ENCODE peak calls at places on chromosomes 12 and 14, in eight cellular contexts. S is iPS-NIHi11; B is activated naive CD4-positive, alpha-beta T cell treated with anti-CD3 and anti-CD28 coated beads, Interleukin-2, amount 10 ng/mL, durations not matched to agents 7 days and 5 days; V is uterus; H is fibroblast of mammary gland; D is non-pigmented ciliary epithelial cell; A is foreskin fibroblast; X is activated T-helper 1 cell treated with Interleukin-2 at 50 U/mL for 16 hours. T is an unnamed sample.

GRCh38 chr12:49059385-49060232 is 985 bp downstream of the KMT2D start:
- DNase-seq in H (no peak), D (no peak), B (peak; percentile 46), V (no peak), A (peak; percentile 21), S (peak; percentile 86), X (no peak), T (no peak)

GRCh38 chr12:94186461-94187237 is 38.3 kb downstream of the PLXNC1 start:
- DNase-seq in V (peak; percentile 76), A (peak; percentile 69), B (no peak), H (peak; percentile 55), X (no peak), D (no peak), S (peak; percentile 87), T (peak; percentile 46)

GRCh38 chr14:31229638-31230229 is 22.1 kb upstream of the HECTD1 start:
- DNase-seq in B (no peak), S (peak; percentile 69), A (peak; percentile 94), V (no peak), X (no peak), D (peak; percentile 83), H (peak; percentile 99), T (peak; percentile 58)

GRCh38 chr12:16610006-16610520 is 4.1 kb upstream of the LMO3 start:
- DNase-seq in S (no peak), H (no peak), D (no peak), V (no peak), B (no peak), A (no peak), X (no peak), T (peak; percentile 62)

GRCh38 chr14:63875311-63875710 is 22.5 kb downstream of the SYNE2 start:
- DNase-seq in D (no peak), V (no peak), H (peak; percentile 76), X (no peak), S (no peak), A (no peak), B (no peak), T (no peak)

GRCh38 chr12:79692860-79693605 is 2.3 kb upstream of the PAWR start:
- DNase-seq in H (peak; percentile 47), A (no peak), D (no peak), V (no peak), X (no peak), B (no peak), S (no peak), T (no peak)

GRCh38 chr12:52331833-52332232 is 10.6 kb upstream of the KRT83 start:
- DNase-seq in A (no peak), B (peak; percentile 5), V (no peak), D (no peak), X (no peak), S (no peak), H (no peak), T (no peak)

GRCh38 chr14:89308232-89308959 is 108.6 kb downstream of the FOXN3 start:
- DNase-seq in D (no peak), X (no peak), V (no peak), A (no peak), H (peak; percentile 53), B (no peak), S (no peak), T (no peak)

GRCh38 chr14:53034036-53034435 is 83.2 kb upstream of the FERMT2 start:
- DNase-seq in A (no peak), V (no peak), D (no peak), S (no peak), X (no peak), H (no peak), B (no peak), T (peak; percentile 56)

GRCh38 chr12:53064613-53065415 is 14.4 kb downstream of the SPRYD3 start:
- DNase-seq in A (no peak), B (no peak), V (peak; percentile 38), S (no peak), X (no peak), H (no peak), D (no peak), T (no peak)

GRCh38 chr14:104826197-104826857 is 25.4 kb downstream of the ZBTB42 start:
- DNase-seq in X (peak; percentile 94), H (peak; percentile 62), B (peak; percentile 95), D (no peak), S (peak; percentile 97), A (peak; percentile 68), V (peak; percentile 93), T (peak; percentile 84)

GRCh38 chr14:48805315-48805714 is 780.9 kb downstream of the RPS29 start:
- DNase-seq in H (no peak), B (no peak), V (no peak), X (no peak), S (peak; percentile 17), D (no peak), A (no peak), T (no peak)

GRCh38 chr12:24482882-24483604 is 465.9 kb downstream of the BCAT1 start:
- DNase-seq in S (no peak), D (no peak), H (peak; percentile 36), B (no peak), X (no peak), A (no peak), V (no peak), T (no peak)

GRCh38 chr12:92602476-92602875 is 100.3 kb upstream of the PLEKHG7 start:
- DNase-seq in A (peak; percentile 82), X (no peak), H (peak; percentile 92), S (no peak), D (peak; percentile 82), B (no peak), V (no peak), T (no peak)

GRCh38 chr12:60072911-60073310 is 477.1 kb downstream of the SLC16A7 start:
- DNase-seq in X (no peak), H (peak; percentile 22), D (no peak), B (no peak), A (peak; percentile 47), V (no peak), S (no peak), T (peak; percentile 56)

GRCh38 chr14:23551266-23552028 is at the start of gene ZFHX2:
- DNase-seq in D (no peak), X (peak; percentile 49), V (peak; percentile 50), S (peak; percentile 88), H (peak; percentile 37), B (peak; percentile 86), A (peak; percentile 57), T (peak; percentile 77)

GRCh38 chr14:100070310-100070709 is 5.1 kb downstream of the EVL start:
- DNase-seq in X (no peak), V (no peak), B (peak; percentile 53), S (no peak), A (no peak), H (no peak), D (no peak), T (no peak)

GRCh38 chr14:78921856-78922255 is 751.7 kb downstream of the NRXN3 start:
- DNase-seq in X (no peak), B (no peak), A (peak; percentile 33), D (peak; percentile 72), S (no peak), V (no peak), H (peak; percentile 48), T (peak; percentile 24)

GRCh38 chr12:122422769-122423257 is 344 bp upstream of the CLIP1 start:
- DNase-seq in A (peak; percentile 53), D (no peak), X (no peak), V (peak; percentile 37), B (no peak), H (peak; percentile 71), S (no peak), T (peak; percentile 53)

GRCh38 chr12:51326762-51327439 is 2.9 kb upstream of the BIN2 start:
- DNase-seq in V (no peak), B (no peak), H (peak; percentile 57), D (no peak), A (no peak), X (no peak), S (no peak), T (peak; percentile 86)

GRCh38 chr14:68506021-68506644 is 286.7 kb downstream of the ZFP36L1 start:
- DNase-seq in A (peak; percentile 67), S (no peak), X (no peak), H (peak; percentile 63), D (no peak), B (no peak), V (no peak), T (peak; percentile 33)

GRCh38 chr12:105774037-105774436 is 364.7 kb downstream of the NUAK1 start:
- DNase-seq in S (no peak), A (no peak), D (no peak), X (no peak), H (no peak), B (no peak), V (no peak), T (no peak)

GRCh38 chr12:27024291-27024690 is 1.9 kb downstream of the MED21 start:
- DNase-seq in H (peak; percentile 26), X (no peak), V (no peak), A (no peak), D (no peak), B (no peak), S (no peak), T (no peak)

GRCh38 chr12:6538420-6539275 is 4.3 kb downstream of the GAPDH start:
- DNase-seq in A (peak; percentile 63), D (no peak), S (no peak), X (no peak), B (no peak), H (peak; percentile 50), V (no peak), T (peak; percentile 96)